ENCODE peak calls at places on chromosomes 6 and 20, in five cellular contexts. C, M, X, P and N are unnamed samples. For H3K9me3, the result is how much of the 10 kb centered on the place peaks cover.

GRCh38 chr6:164010446-164011071 is 596.0 kb downstream of the QKI start:
- DNase-seq in C (peak), P (no peak), M (no peak), X (no peak), N (no peak)

GRCh38 chr20:60352017-60352416 is 393.8 kb downstream of the CDH26 start:
- DNase-seq in M (no peak), X (no peak), P (no peak), C (no peak), N (no peak)

GRCh38 chr6:18528084-18528743 is 141.1 kb downstream of the RNF144B start:
- DNase-seq in X (no peak), P (no peak), C (no peak), M (no peak), N (no peak)

GRCh38 chr6:150024646-150025155 is 631 bp downstream of the RAET1L start:
- DNase-seq in X (no peak), M (no peak), C (no peak), P (no peak), N (no peak)

GRCh38 chr6:157002795-157003194 is 225.6 kb downstream of the ARID1B start:
- DNase-seq in P (no peak), M (no peak), X (no peak), C (no peak), N (no peak)

GRCh38 chr6:83169096-83169495 is 24.0 kb downstream of the PGM3 start:
- DNase-seq in M (no peak), C (no peak), P (no peak), X (no peak), N (no peak)

GRCh38 chr6:145756170-145756662 is 20.9 kb upstream of the EPM2A start:
- DNase-seq in X (no peak), P (no peak), C (peak), M (no peak), N (no peak)

GRCh38 chr20:58209652-58210397 is 18.6 kb downstream of the ANKRD60 start:
- DNase-seq in C (peak), P (peak), X (peak), M (peak), N (peak)

GRCh38 chr6:34463849-34464248 is 2.0 kb upstream of the PACSIN1 start:
- DNase-seq in X (no peak), P (no peak), M (no peak), C (no peak), N (no peak)

GRCh38 chr20:59268827-59269226 is 31.6 kb upstream of the EDN3 start:
- DNase-seq in M (no peak), C (no peak), P (no peak), X (no peak), N (no peak)

GRCh38 chr6:52574709-52575489 is 2.0 kb downstream of the TRAM2 start:
- DNase-seq in M (peak), X (peak), C (peak), P (peak), N (peak)

GRCh38 chr6:159716247-159717086 is 10.8 kb upstream of the WTAP start:
- DNase-seq in P (no peak), M (no peak), X (no peak), C (peak), N (no peak)

GRCh38 chr6:108029226-108029921 is 45.2 kb downstream of the OSTM1 start:
- DNase-seq in C (no peak), M (no peak), P (no peak), X (no peak), N (no peak)

GRCh38 chr20:37342231-37343177 is 3.4 kb upstream of the SRC start:
- DNase-seq in X (no peak), C (no peak), M (no peak), P (no peak), N (no peak)

GRCh38 chr6:43013020-43013842 is 515 bp downstream of the MEA1 start:
- DNase-seq in C (no peak), P (no peak), X (no peak), M (no peak), N (no peak)

GRCh38 chr6:108795122-108795521 is 53.1 kb upstream of the ARMC2 start:
- DNase-seq in M (no peak), P (no peak), X (no peak), C (no peak), N (no peak)

GRCh38 chr20:48649868-48650267 is 177.9 kb downstream of the PREX1 start:
- DNase-seq in P (no peak), M (no peak), C (no peak), X (no peak), N (no peak)

GRCh38 chr6:160240691-160241084 is 17.9 kb downstream of the SLC22A2 start:
- DNase-seq in X (no peak), M (no peak), C (no peak), P (no peak), N (no peak)

GRCh38 chr6:168606722-168607121 is 165.7 kb downstream of the SMOC2 start:
- DNase-seq in X (no peak), P (no peak), M (no peak), C (no peak), N (no peak)

GRCh38 chr6:22904413-22904812 is 335.0 kb downstream of the HDGFL1 start:
- DNase-seq in P (no peak), X (no peak), M (no peak), C (no peak), N (no peak)

GRCh38 chr20:61584851-61585250 is 332.8 kb downstream of the CDH4 start:
- DNase-seq in M (no peak), X (no peak), P (no peak), C (peak), N (no peak)

GRCh38 chr6:56314683-56315523 is 67.5 kb upstream of the COL21A1 start:
- DNase-seq in C (no peak), P (peak), M (no peak), X (no peak), N (no peak)

GRCh38 chr6:163530406-163530805 is 115.9 kb downstream of the QKI start:
- DNase-seq in M (no peak), X (no peak), P (no peak), C (no peak), N (no peak)

GRCh38 chr6:108710046-108710445 is 138.2 kb upstream of the ARMC2 start:
- DNase-seq in M (no peak), C (no peak), P (no peak), X (peak), N (no peak)

GRCh38 chr6:3334579-3334978 is 75.8 kb downstream of the PSMG4 start:
- DNase-seq in X (no peak), C (no peak), M (no peak), P (no peak), N (no peak)

GRCh38 chr6:50925981-50926380 is 107.3 kb downstream of the TFAP2B start:
- DNase-seq in M (no peak), X (no peak), P (no peak), C (no peak), N (no peak)

GRCh38 chr6:27168586-27169443 is 78.7 kb upstream of the PRSS16 start:
- DNase-seq in M (no peak), P (no peak), C (no peak), X (no peak), N (no peak)

GRCh38 chr6:139407718-139408222 is 33.3 kb upstream of the CITED2 start:
- DNase-seq in P (no peak), X (no peak), M (no peak), C (no peak), N (no peak)

GRCh38 chr6:75819776-75820487 is 70.9 kb downstream of the MYO6 start:
- DNase-seq in M (no peak), X (no peak), C (no peak), P (no peak), N (no peak)

GRCh38 chr20:57439432-57439831 is 48.2 kb downstream of the RBM38 start:
- DNase-seq in X (no peak), P (no peak), C (peak), M (no peak), N (no peak)

GRCh38 chr6:21593927-21594421 is 423 bp downstream of the SOX4 start:
- DNase-seq in M (no peak), P (no peak), C (peak), X (no peak), N (no peak)

GRCh38 chr6:56642366-56643261 is at the start of gene DST:
- DNase-seq in P (no peak), C (no peak), M (no peak), X (no peak), N (no peak)

GRCh38 chr6:165186041-165186440 is 123.4 kb downstream of the C6orf118 start:
- DNase-seq in M (no peak), X (no peak), C (no peak), P (no peak), N (no peak)

GRCh38 chr6:125114248-125114858 is 39.2 kb upstream of the TPD52L1 start:
- DNase-seq in M (no peak), C (peak), X (no peak), P (peak), N (peak)

DNA sequence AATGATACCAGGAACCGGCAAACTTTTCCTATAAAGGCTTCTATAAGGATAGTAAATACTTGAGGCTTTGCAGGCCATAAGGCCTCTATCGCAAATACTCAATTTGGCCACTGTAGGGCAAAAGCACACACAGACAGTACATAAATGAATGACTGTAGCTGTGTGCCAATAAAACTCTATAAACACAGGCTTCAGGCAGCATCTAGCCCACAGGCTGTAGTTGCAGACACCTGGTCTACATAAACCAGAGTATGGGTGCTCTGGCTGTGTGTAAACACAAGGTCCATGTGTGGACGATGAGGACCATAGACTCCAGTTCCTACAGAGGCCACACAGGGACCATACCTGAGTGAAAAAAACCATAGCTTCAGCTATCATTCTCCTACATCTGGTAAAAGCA is 52.2 kb downstream of the ZMYND8 start:
- DNase-seq in M (no peak), C (no peak), X (no peak), P (no peak), N (no peak)
- TF ChIP-seq CTCF in M (no peak), C (no peak), X (peak), P (no peak), N (no peak)

GRCh38 chr20:25364180-25364788 is 26.4 kb downstream of the ABHD12 start:
- DNase-seq in P (no peak), C (no peak), M (no peak), X (no peak), N (no peak)
- H3K9me3 ChIP-seq in P (under half), C (under half), M (under half), X (under half), N (under half)

GRCh38 chr6:152273638-152274037 is 363.5 kb downstream of the SYNE1 start:
- DNase-seq in C (no peak), M (no peak), P (no peak), X (no peak), N (no peak)
- TF ChIP-seq CTCF in C (no peak), M (no peak), P (no peak), X (peak), N (no peak)

DNA sequence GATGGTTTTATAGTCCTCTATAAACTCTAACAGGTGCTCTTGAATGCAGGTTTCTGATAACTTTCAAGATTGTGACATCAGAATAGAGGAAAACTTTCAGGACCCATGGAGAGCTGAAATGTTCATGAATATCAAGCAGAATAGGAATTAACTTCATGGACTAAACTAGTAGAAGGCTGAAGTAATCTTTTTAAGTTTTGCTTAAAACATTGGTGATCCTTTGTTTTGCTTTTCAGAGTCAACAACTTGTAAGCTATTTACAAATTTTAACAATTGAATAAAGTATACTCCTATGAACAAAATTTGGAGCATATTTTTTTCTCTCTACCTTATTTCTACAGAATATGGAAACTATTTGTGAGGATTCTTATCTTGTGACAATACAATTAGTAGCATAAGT is 25.2 kb upstream of the GOPC start:
- DNase-seq in M (no peak), X (no peak), P (no peak), C (no peak), N (no peak)
- H3K9me3 ChIP-seq in M (under half), X (under half), P (under half), C (under half), N (under half)